ENCODE peak calls at places on chromosomes 6 and 20, in six cellular contexts. One of them, this sample, is unnamed.

GRCh38 chr6:167803816-167804215 is 22.9 kb upstream of the AFDN start:
- DNase-seq in endodermal cell: no peak
- DNase-seq in HFFc6: no peak
- DNase-seq in body of pancreas: no peak
- DNase-seq in AG04449: no peak
- DNase-seq in CD4-positive, alpha-beta T cell: no peak
- DNase-seq in this sample: no peak

GRCh38 chr6:149508485-149508884 is 23.7 kb upstream of the ZC3H12D start:
- DNase-seq in CD4-positive, alpha-beta T cell: no peak
- DNase-seq in body of pancreas: no peak
- DNase-seq in HFFc6: no peak
- DNase-seq in AG04449: no peak
- DNase-seq in endodermal cell: no peak
- DNase-seq in this sample: no peak

GRCh38 chr6:30483677-30484279 is 5.5 kb upstream of the HLA-E start:
- DNase-seq in endodermal cell: no peak
- DNase-seq in body of pancreas: peak
- DNase-seq in AG04449: no peak
- DNase-seq in HFFc6: peak
- DNase-seq in CD4-positive, alpha-beta T cell: no peak
- DNase-seq in this sample: peak

GRCh38 chr6:159989471-159989870 is 20.6 kb downstream of the IGF2R start:
- DNase-seq in AG04449: no peak
- DNase-seq in endodermal cell: no peak
- DNase-seq in body of pancreas: no peak
- DNase-seq in HFFc6: no peak
- DNase-seq in CD4-positive, alpha-beta T cell: no peak
- DNase-seq in this sample: no peak

GRCh38 chr6:15427360-15428070 is 181.6 kb downstream of the JARID2 start:
- DNase-seq in HFFc6: no peak
- DNase-seq in CD4-positive, alpha-beta T cell: no peak
- DNase-seq in body of pancreas: no peak
- DNase-seq in endodermal cell: peak
- DNase-seq in AG04449: no peak
- DNase-seq in this sample: peak

GRCh38 chr6:33073431-33073871 is at the start of gene HLA-DPA1:
- DNase-seq in AG04449: no peak
- DNase-seq in body of pancreas: no peak
- DNase-seq in endodermal cell: peak
- DNase-seq in CD4-positive, alpha-beta T cell: no peak
- DNase-seq in HFFc6: peak
- DNase-seq in this sample: no peak

GRCh38 chr6:106383573-106383972 is 23.1 kb downstream of the CRYBG1 start:
- DNase-seq in CD4-positive, alpha-beta T cell: no peak
- DNase-seq in HFFc6: no peak
- DNase-seq in body of pancreas: no peak
- DNase-seq in AG04449: no peak
- DNase-seq in endodermal cell: no peak
- DNase-seq in this sample: no peak

GRCh38 chr20:21557246-21557982 is 43.5 kb upstream of the NKX2-2 start:
- DNase-seq in CD4-positive, alpha-beta T cell: peak
- DNase-seq in body of pancreas: no peak
- DNase-seq in HFFc6: no peak
- DNase-seq in AG04449: no peak
- DNase-seq in endodermal cell: no peak
- DNase-seq in this sample: no peak

GRCh38 chr6:116536216-116536621 is 9.3 kb downstream of the TRAPPC3L start:
- DNase-seq in body of pancreas: peak
- DNase-seq in AG04449: no peak
- DNase-seq in endodermal cell: no peak
- DNase-seq in CD4-positive, alpha-beta T cell: no peak
- DNase-seq in HFFc6: peak
- DNase-seq in this sample: peak

GRCh38 chr6:30258204-30258603 is 45.0 kb upstream of the TRIM26 start:
- DNase-seq in body of pancreas: no peak
- DNase-seq in AG04449: no peak
- DNase-seq in HFFc6: no peak
- DNase-seq in endodermal cell: no peak
- DNase-seq in CD4-positive, alpha-beta T cell: no peak
- DNase-seq in this sample: no peak

GRCh38 chr6:34585512-34586045 is 29.4 kb upstream of the SPDEF start:
- DNase-seq in endodermal cell: peak
- DNase-seq in AG04449: no peak
- DNase-seq in CD4-positive, alpha-beta T cell: no peak
- DNase-seq in body of pancreas: no peak
- DNase-seq in HFFc6: no peak
- DNase-seq in this sample: no peak

GRCh38 chr20:31861346-31862156 is 8.8 kb downstream of the DUSP15 start:
- DNase-seq in CD4-positive, alpha-beta T cell: peak
- DNase-seq in AG04449: no peak
- DNase-seq in body of pancreas: peak
- DNase-seq in endodermal cell: peak
- DNase-seq in HFFc6: no peak
- DNase-seq in this sample: peak

GRCh38 chr6:164832410-164832809 is 477.0 kb downstream of the C6orf118 start:
- DNase-seq in body of pancreas: no peak
- DNase-seq in CD4-positive, alpha-beta T cell: no peak
- DNase-seq in HFFc6: no peak
- DNase-seq in AG04449: no peak
- DNase-seq in endodermal cell: no peak
- DNase-seq in this sample: no peak

GRCh38 chr6:169838291-169839028 is 87.0 kb downstream of the ERMARD start:
- DNase-seq in endodermal cell: peak
- DNase-seq in body of pancreas: no peak
- DNase-seq in CD4-positive, alpha-beta T cell: no peak
- DNase-seq in AG04449: no peak
- DNase-seq in HFFc6: no peak
- DNase-seq in this sample: peak

GRCh38 chr20:8424010-8424409 is 291.9 kb downstream of the PLCB1 start:
- DNase-seq in AG04449: no peak
- DNase-seq in endodermal cell: no peak
- DNase-seq in body of pancreas: no peak
- DNase-seq in HFFc6: peak
- DNase-seq in CD4-positive, alpha-beta T cell: no peak
- DNase-seq in this sample: no peak

GRCh38 chr20:37935435-37935834 is 32.5 kb downstream of the VSTM2L start:
- DNase-seq in CD4-positive, alpha-beta T cell: no peak
- DNase-seq in HFFc6: no peak
- DNase-seq in body of pancreas: no peak
- DNase-seq in endodermal cell: no peak
- DNase-seq in AG04449: no peak
- DNase-seq in this sample: no peak

GRCh38 chr6:36150283-36150682 is 20.0 kb downstream of the MAPK13 start:
- DNase-seq in AG04449: no peak
- DNase-seq in HFFc6: no peak
- DNase-seq in body of pancreas: no peak
- DNase-seq in CD4-positive, alpha-beta T cell: no peak
- DNase-seq in endodermal cell: no peak
- DNase-seq in this sample: no peak

GRCh38 chr6:89356644-89357043 is 4.1 kb upstream of the UBE2J1 start:
- DNase-seq in body of pancreas: no peak
- DNase-seq in AG04449: no peak
- DNase-seq in CD4-positive, alpha-beta T cell: no peak
- DNase-seq in HFFc6: no peak
- DNase-seq in endodermal cell: no peak
- DNase-seq in this sample: no peak

GRCh38 chr6:169441292-169441691 is 187.6 kb upstream of the THBS2 start:
- DNase-seq in body of pancreas: no peak
- DNase-seq in HFFc6: no peak
- DNase-seq in CD4-positive, alpha-beta T cell: no peak
- DNase-seq in AG04449: no peak
- DNase-seq in endodermal cell: no peak
- DNase-seq in this sample: no peak

GRCh38 chr6:17086469-17086868 is 15.4 kb upstream of the STMND1 start:
- DNase-seq in endodermal cell: peak
- DNase-seq in CD4-positive, alpha-beta T cell: no peak
- DNase-seq in HFFc6: peak
- DNase-seq in AG04449: peak
- DNase-seq in body of pancreas: peak
- DNase-seq in this sample: peak

GRCh38 chr6:10411131-10411914 is 3.6 kb downstream of the TFAP2A start:
- DNase-seq in CD4-positive, alpha-beta T cell: no peak
- DNase-seq in endodermal cell: peak
- DNase-seq in body of pancreas: no peak
- DNase-seq in AG04449: no peak
- DNase-seq in HFFc6: no peak
- DNase-seq in this sample: no peak

GRCh38 chr6:56555438-56555872 is 87.2 kb downstream of the DST start:
- DNase-seq in body of pancreas: no peak
- DNase-seq in CD4-positive, alpha-beta T cell: no peak
- DNase-seq in endodermal cell: no peak
- DNase-seq in HFFc6: no peak
- DNase-seq in AG04449: no peak
- DNase-seq in this sample: no peak

GRCh38 chr20:54137115-54137514 is 36.7 kb downstream of the CYP24A1 start:
- DNase-seq in CD4-positive, alpha-beta T cell: no peak
- DNase-seq in body of pancreas: no peak
- DNase-seq in HFFc6: peak
- DNase-seq in endodermal cell: no peak
- DNase-seq in AG04449: no peak
- DNase-seq in this sample: no peak

GRCh38 chr6:127439718-127440117 is 19.5 kb downstream of the KIAA0408 start:
- DNase-seq in body of pancreas: no peak
- DNase-seq in AG04449: no peak
- DNase-seq in endodermal cell: no peak
- DNase-seq in CD4-positive, alpha-beta T cell: no peak
- DNase-seq in HFFc6: no peak
- DNase-seq in this sample: no peak

GRCh38 chr6:72390548-72390947 is 231.3 kb upstream of the KCNQ5 start:
- DNase-seq in AG04449: no peak
- DNase-seq in CD4-positive, alpha-beta T cell: no peak
- DNase-seq in HFFc6: no peak
- DNase-seq in endodermal cell: no peak
- DNase-seq in body of pancreas: no peak
- DNase-seq in this sample: no peak

GRCh38 chr6:1686117-1687098 is 76.7 kb downstream of the FOXC1 start:
- DNase-seq in AG04449: peak
- DNase-seq in body of pancreas: no peak
- DNase-seq in HFFc6: peak
- DNase-seq in CD4-positive, alpha-beta T cell: no peak
- DNase-seq in endodermal cell: no peak
- DNase-seq in this sample: no peak
- TF ChIP-seq CTCF in AG04449: no peak
- TF ChIP-seq CTCF in body of pancreas: no peak
- TF ChIP-seq CTCF in HFFc6: peak
- TF ChIP-seq CTCF in CD4-positive, alpha-beta T cell: no peak
- TF ChIP-seq CTCF in endodermal cell: peak
- TF ChIP-seq CTCF in this sample: peak

DNA sequence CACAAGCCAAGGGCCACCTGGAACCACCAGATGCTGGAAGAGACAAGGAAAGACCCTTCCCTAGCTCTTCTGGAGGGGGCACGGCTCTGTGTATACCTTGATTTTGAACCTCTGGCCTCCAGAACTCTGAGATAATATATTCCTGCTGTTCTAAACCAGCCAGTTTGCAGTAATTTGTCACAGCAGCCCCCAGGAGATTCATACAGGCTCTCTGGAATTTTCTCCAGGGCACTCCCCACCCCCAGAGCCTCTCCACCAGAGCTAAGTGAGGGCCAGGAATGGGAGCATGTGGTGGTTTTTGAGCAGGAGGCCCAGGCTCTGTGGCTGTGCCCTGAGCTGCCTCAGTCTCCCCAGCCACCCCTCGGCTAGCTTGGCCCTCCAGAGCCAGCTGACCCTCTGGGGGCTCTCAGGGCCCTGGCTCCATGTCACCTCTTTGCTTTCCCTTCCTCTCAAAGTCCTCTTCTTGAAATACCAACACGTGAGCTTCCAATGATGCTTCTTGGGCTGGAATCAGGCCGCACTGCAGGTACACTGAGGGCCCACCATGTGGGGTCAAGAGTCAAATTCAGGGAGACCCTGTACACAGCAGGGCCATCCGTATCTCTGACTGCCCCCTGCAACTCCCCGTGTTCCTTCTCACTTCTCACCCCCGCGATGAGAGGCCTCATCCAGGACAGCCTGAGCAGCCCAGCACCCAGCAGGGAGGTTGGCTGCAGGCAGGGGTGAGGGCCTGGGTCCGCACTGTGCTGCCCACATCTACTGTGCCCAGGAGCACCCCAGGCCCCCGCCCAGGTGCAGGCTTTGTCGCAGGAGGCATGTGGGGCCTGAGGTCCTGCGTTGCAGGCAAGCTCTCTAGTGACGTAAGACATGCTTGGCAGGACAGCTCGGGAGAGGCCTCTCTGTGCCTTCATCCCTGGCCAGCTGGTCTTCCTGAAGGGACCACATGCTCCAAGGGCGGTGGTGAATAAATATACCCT is 155.5 kb downstream of the ANKRD60 start:
- DNase-seq in HFFc6: no peak
- DNase-seq in AG04449: no peak
- DNase-seq in endodermal cell: no peak
- DNase-seq in body of pancreas: no peak
- DNase-seq in CD4-positive, alpha-beta T cell: no peak
- DNase-seq in this sample: no peak
- TF ChIP-seq CTCF in HFFc6: no peak
- TF ChIP-seq CTCF in AG04449: no peak
- TF ChIP-seq CTCF in endodermal cell: no peak
- TF ChIP-seq CTCF in body of pancreas: no peak
- TF ChIP-seq CTCF in CD4-positive, alpha-beta T cell: no peak
- TF ChIP-seq CTCF in this sample: no peak

DNA sequence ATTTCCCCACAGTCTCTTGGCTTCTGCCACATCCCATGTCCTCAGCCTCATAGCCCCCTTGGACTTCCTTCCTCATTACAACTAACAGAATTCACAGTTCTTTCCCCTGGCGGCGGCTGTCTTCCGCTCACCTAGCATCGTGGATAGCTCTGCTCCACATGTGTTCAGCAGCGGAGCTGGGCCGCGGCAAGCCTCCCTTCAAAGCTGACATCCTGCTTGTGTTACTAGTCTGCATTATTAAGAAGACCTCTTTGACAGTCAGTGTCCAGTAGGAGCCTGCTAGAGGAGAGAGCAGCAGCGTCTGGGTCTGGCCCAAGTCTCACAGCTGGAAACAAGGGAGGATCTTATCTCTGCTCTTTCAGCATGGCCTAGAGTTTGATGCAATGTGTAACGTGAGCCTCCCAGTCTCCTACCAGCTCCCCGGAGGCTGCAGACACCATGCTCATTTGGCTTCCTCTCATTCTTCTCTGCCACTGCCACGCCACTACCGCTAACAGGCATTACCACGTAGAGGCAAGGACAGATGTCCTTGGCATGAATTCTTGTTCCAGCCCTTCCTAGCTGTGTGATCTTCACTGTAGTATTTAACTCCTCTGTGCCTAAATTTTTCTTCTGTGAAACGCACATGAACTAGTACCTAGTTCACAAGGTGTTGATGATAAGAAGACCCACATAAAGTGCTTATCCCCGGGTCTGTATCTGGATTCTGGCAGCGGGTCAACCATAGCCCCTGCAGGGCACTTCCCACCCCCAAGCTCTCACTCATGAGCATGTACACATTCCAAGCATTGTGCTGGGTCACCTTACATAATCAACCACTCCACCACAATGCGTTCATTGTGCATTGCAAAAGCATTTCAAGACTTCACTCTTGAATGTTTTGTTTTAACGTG is 107.1 kb upstream of the BACH2 start:
- DNase-seq in AG04449: peak
- DNase-seq in body of pancreas: no peak
- DNase-seq in HFFc6: no peak
- DNase-seq in endodermal cell: peak
- DNase-seq in CD4-positive, alpha-beta T cell: no peak
- DNase-seq in this sample: no peak
- TF ChIP-seq CTCF in AG04449: no peak
- TF ChIP-seq CTCF in body of pancreas: no peak
- TF ChIP-seq CTCF in HFFc6: no peak
- TF ChIP-seq CTCF in endodermal cell: no peak
- TF ChIP-seq CTCF in CD4-positive, alpha-beta T cell: no peak
- TF ChIP-seq CTCF in this sample: no peak

GRCh38 chr20:24783631-24784492 is 165.2 kb upstream of the CST7 start:
- DNase-seq in AG04449: no peak
- DNase-seq in CD4-positive, alpha-beta T cell: no peak
- DNase-seq in body of pancreas: no peak
- DNase-seq in endodermal cell: peak
- DNase-seq in HFFc6: no peak
- DNase-seq in this sample: peak
- TF ChIP-seq CTCF in AG04449: no peak
- TF ChIP-seq CTCF in CD4-positive, alpha-beta T cell: no peak
- TF ChIP-seq CTCF in body of pancreas: peak
- TF ChIP-seq CTCF in endodermal cell: peak
- TF ChIP-seq CTCF in HFFc6: peak
- TF ChIP-seq CTCF in this sample: no peak